ENCODE peak calls at places on chromosomes 2 and 18, in seven cellular contexts. One of them, this sample, is unnamed.

GRCh38 chr2:118697771-118698170 is 149.7 kb downstream of the EN1 start:
- DNase-seq in lung: no peak
- DNase-seq in astrocyte: peak; percentile 82
- DNase-seq in Peyer's patch: no peak
- DNase-seq in neuronal stem cell: no peak
- DNase-seq in NT2/D1: no peak
- DNase-seq in IMR-90: no peak
- DNase-seq in this sample: no peak

GRCh38 chr2:191347881-191348280 is 102.7 kb downstream of the MYO1B start:
- DNase-seq in Peyer's patch: no peak
- DNase-seq in NT2/D1: no peak
- DNase-seq in neuronal stem cell: no peak
- DNase-seq in lung: no peak
- DNase-seq in IMR-90: peak; percentile 84
- DNase-seq in astrocyte: peak; percentile 52
- DNase-seq in this sample: no peak

GRCh38 chr2:171999125-171999524 is 628 bp upstream of the METAP1D start:
- DNase-seq in lung: no peak
- DNase-seq in Peyer's patch: no peak
- DNase-seq in NT2/D1: no peak
- DNase-seq in neuronal stem cell: no peak
- DNase-seq in IMR-90: no peak
- DNase-seq in astrocyte: no peak
- DNase-seq in this sample: no peak

GRCh38 chr2:31997653-31998052 is 13.2 kb downstream of the MEMO1 start:
- DNase-seq in neuronal stem cell: no peak
- DNase-seq in NT2/D1: no peak
- DNase-seq in astrocyte: peak; percentile 57
- DNase-seq in Peyer's patch: no peak
- DNase-seq in IMR-90: no peak
- DNase-seq in lung: no peak
- DNase-seq in this sample: no peak

GRCh38 chr18:9707381-9708056 is 582 bp upstream of the RAB31 start:
- DNase-seq in astrocyte: no peak
- DNase-seq in lung: no peak
- DNase-seq in NT2/D1: no peak
- DNase-seq in neuronal stem cell: no peak
- DNase-seq in IMR-90: peak; percentile 45
- DNase-seq in Peyer's patch: no peak
- DNase-seq in this sample: no peak

GRCh38 chr2:181900007-181900651 is 8.6 kb downstream of the ITPRID2 start:
- DNase-seq in lung: no peak
- DNase-seq in astrocyte: no peak
- DNase-seq in NT2/D1: no peak
- DNase-seq in IMR-90: no peak
- DNase-seq in neuronal stem cell: no peak
- DNase-seq in Peyer's patch: no peak
- DNase-seq in this sample: peak; percentile 16

GRCh38 chr2:198308368-198308767 is 504.0 kb downstream of the PLCL1 start:
- DNase-seq in lung: no peak
- DNase-seq in IMR-90: no peak
- DNase-seq in Peyer's patch: no peak
- DNase-seq in astrocyte: no peak
- DNase-seq in neuronal stem cell: no peak
- DNase-seq in NT2/D1: no peak
- DNase-seq in this sample: no peak

GRCh38 chr2:33134764-33135560 is 188.2 kb downstream of the LTBP1 start:
- DNase-seq in neuronal stem cell: no peak
- DNase-seq in astrocyte: no peak
- DNase-seq in NT2/D1: no peak
- DNase-seq in Peyer's patch: no peak
- DNase-seq in lung: no peak
- DNase-seq in IMR-90: no peak
- DNase-seq in this sample: no peak

GRCh38 chr2:197873293-197873701 is 68.9 kb downstream of the PLCL1 start:
- DNase-seq in lung: no peak
- DNase-seq in astrocyte: peak; percentile 78
- DNase-seq in NT2/D1: peak; percentile 57
- DNase-seq in Peyer's patch: no peak
- DNase-seq in IMR-90: peak; percentile 83
- DNase-seq in neuronal stem cell: no peak
- DNase-seq in this sample: no peak

GRCh38 chr18:67385455-67385854 is 131.1 kb downstream of the DSEL start:
- DNase-seq in lung: no peak
- DNase-seq in NT2/D1: no peak
- DNase-seq in IMR-90: peak; percentile 47
- DNase-seq in astrocyte: peak; percentile 67
- DNase-seq in neuronal stem cell: no peak
- DNase-seq in Peyer's patch: no peak
- DNase-seq in this sample: no peak

GRCh38 chr2:55864351-55865084 is 59.1 kb downstream of the EFEMP1 start:
- DNase-seq in astrocyte: no peak
- DNase-seq in Peyer's patch: no peak
- DNase-seq in NT2/D1: no peak
- DNase-seq in IMR-90: no peak
- DNase-seq in lung: no peak
- DNase-seq in neuronal stem cell: no peak
- DNase-seq in this sample: no peak

GRCh38 chr18:71028285-71028762 is 739.5 kb downstream of the SOCS6 start:
- DNase-seq in neuronal stem cell: no peak
- DNase-seq in NT2/D1: no peak
- DNase-seq in lung: no peak
- DNase-seq in Peyer's patch: no peak
- DNase-seq in astrocyte: no peak
- DNase-seq in IMR-90: no peak
- DNase-seq in this sample: no peak

GRCh38 chr18:51196811-51197660 is 445 bp downstream of the MEX3C start:
- DNase-seq in neuronal stem cell: peak; percentile 14
- DNase-seq in NT2/D1: no peak
- DNase-seq in astrocyte: peak; percentile 42
- DNase-seq in Peyer's patch: peak; percentile 70
- DNase-seq in IMR-90: peak; percentile 51
- DNase-seq in lung: peak; percentile 50
- DNase-seq in this sample: no peak

GRCh38 chr2:181374741-181375675 is 82.2 kb upstream of the ITGA4 start:
- DNase-seq in astrocyte: peak; percentile 64
- DNase-seq in neuronal stem cell: no peak
- DNase-seq in Peyer's patch: no peak
- DNase-seq in lung: no peak
- DNase-seq in IMR-90: no peak
- DNase-seq in NT2/D1: no peak
- DNase-seq in this sample: no peak

GRCh38 chr2:180705551-180705950 is 274.9 kb upstream of the UBE2E3 start:
- DNase-seq in NT2/D1: no peak
- DNase-seq in Peyer's patch: no peak
- DNase-seq in lung: no peak
- DNase-seq in IMR-90: peak; percentile 25
- DNase-seq in astrocyte: no peak
- DNase-seq in neuronal stem cell: no peak
- DNase-seq in this sample: no peak

GRCh38 chr2:183967756-183968155 is 630.6 kb upstream of the ZNF804A start:
- DNase-seq in neuronal stem cell: no peak
- DNase-seq in IMR-90: no peak
- DNase-seq in astrocyte: no peak
- DNase-seq in NT2/D1: no peak
- DNase-seq in Peyer's patch: no peak
- DNase-seq in lung: no peak
- DNase-seq in this sample: no peak

GRCh38 chr2:233430091-233430490 is 75.8 kb downstream of the DGKD start:
- DNase-seq in Peyer's patch: peak; percentile 15
- DNase-seq in neuronal stem cell: no peak
- DNase-seq in IMR-90: peak; percentile 54
- DNase-seq in astrocyte: peak; percentile 20
- DNase-seq in lung: no peak
- DNase-seq in NT2/D1: no peak
- DNase-seq in this sample: no peak

GRCh38 chr2:233433029-233433428 is 78.7 kb downstream of the DGKD start:
- DNase-seq in NT2/D1: no peak
- DNase-seq in IMR-90: no peak
- DNase-seq in astrocyte: no peak
- DNase-seq in lung: no peak
- DNase-seq in Peyer's patch: no peak
- DNase-seq in neuronal stem cell: no peak
- DNase-seq in this sample: no peak

GRCh38 chr2:233428438-233428837 is 74.1 kb downstream of the DGKD start:
- DNase-seq in IMR-90: no peak
- DNase-seq in NT2/D1: no peak
- DNase-seq in astrocyte: no peak
- DNase-seq in lung: no peak
- DNase-seq in neuronal stem cell: no peak
- DNase-seq in Peyer's patch: peak; percentile 19
- DNase-seq in this sample: no peak

GRCh38 chr2:233429175-233429897 is 75.0 kb downstream of the DGKD start:
- DNase-seq in neuronal stem cell: no peak
- DNase-seq in Peyer's patch: peak; percentile 38
- DNase-seq in IMR-90: no peak
- DNase-seq in astrocyte: no peak
- DNase-seq in NT2/D1: no peak
- DNase-seq in lung: no peak
- DNase-seq in this sample: no peak

GRCh38 chr2:233430651-233431050 is 76.4 kb downstream of the DGKD start:
- DNase-seq in NT2/D1: no peak
- DNase-seq in Peyer's patch: no peak
- DNase-seq in IMR-90: no peak
- DNase-seq in lung: no peak
- DNase-seq in astrocyte: no peak
- DNase-seq in neuronal stem cell: no peak
- DNase-seq in this sample: no peak
- H3K27me3 ChIP-seq in NT2/D1: no peaks in the 10 kb centered on the region
- H3K27me3 ChIP-seq in Peyer's patch: no peaks in the 10 kb centered on the region
- H3K27me3 ChIP-seq in IMR-90: no peaks in the 10 kb centered on the region
- H3K27me3 ChIP-seq in lung: no peaks in the 10 kb centered on the region
- H3K27me3 ChIP-seq in astrocyte: no peaks in the 10 kb centered on the region
- H3K27me3 ChIP-seq in neuronal stem cell: no peaks in the 10 kb centered on the region
- H3K27me3 ChIP-seq in this sample: no peaks in the 10 kb centered on the region

GRCh38 chr18:7954229-7954628 is 387.1 kb downstream of the PTPRM start:
- DNase-seq in NT2/D1: no peak
- DNase-seq in neuronal stem cell: no peak
- DNase-seq in lung: no peak
- DNase-seq in Peyer's patch: no peak
- DNase-seq in astrocyte: peak; percentile 44
- DNase-seq in IMR-90: peak; percentile 61
- DNase-seq in this sample: no peak

GRCh38 chr18:7955175-7955574 is 388.1 kb downstream of the PTPRM start:
- DNase-seq in astrocyte: no peak
- DNase-seq in NT2/D1: no peak
- DNase-seq in Peyer's patch: no peak
- DNase-seq in neuronal stem cell: no peak
- DNase-seq in IMR-90: no peak
- DNase-seq in lung: no peak
- DNase-seq in this sample: no peak

GRCh38 chr18:7946724-7947377 is 379.7 kb downstream of the PTPRM start:
- DNase-seq in neuronal stem cell: no peak
- DNase-seq in lung: peak; percentile 36
- DNase-seq in NT2/D1: no peak
- DNase-seq in Peyer's patch: peak; percentile 81
- DNase-seq in astrocyte: peak; percentile 74
- DNase-seq in IMR-90: peak; percentile 89
- DNase-seq in this sample: no peak

GRCh38 chr18:7953085-7953958 is 386.2 kb downstream of the PTPRM start:
- DNase-seq in astrocyte: no peak
- DNase-seq in IMR-90: no peak
- DNase-seq in Peyer's patch: no peak
- DNase-seq in lung: no peak
- DNase-seq in neuronal stem cell: no peak
- DNase-seq in NT2/D1: no peak
- DNase-seq in this sample: no peak

DNA sequence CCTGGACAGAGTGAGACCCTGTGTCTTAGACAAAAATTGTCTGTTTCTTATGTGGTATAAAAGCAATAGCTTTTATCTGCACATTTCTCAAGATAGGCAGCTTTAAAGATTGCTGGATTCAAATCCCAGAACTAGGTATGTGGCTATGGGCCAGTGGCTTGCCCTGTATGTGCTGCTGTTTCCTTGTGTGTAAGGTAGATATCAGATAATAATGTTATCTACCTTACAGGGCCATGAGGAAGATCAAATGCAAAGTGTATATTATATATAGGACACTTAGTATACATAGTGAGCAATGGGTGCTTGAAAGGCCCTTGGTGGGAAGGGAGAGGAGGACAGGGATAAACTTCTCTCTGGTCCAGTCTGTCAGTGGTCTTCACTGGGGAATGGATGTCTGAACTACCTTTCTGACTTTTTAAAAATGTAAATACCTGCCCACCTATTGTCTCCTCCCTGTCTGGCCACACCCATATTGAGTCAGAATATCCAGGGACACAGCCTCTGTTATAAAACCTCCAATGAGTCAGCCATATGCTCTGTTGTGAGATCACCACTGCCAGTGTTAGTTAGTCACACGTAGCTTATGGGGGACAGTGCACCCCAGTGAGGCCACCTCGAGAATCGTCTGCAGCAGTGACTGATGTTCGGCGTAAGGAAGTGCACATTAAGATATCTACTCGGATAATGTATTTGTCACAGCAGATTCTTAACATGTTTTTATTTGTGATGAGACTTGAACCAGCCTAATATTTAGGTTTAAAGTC is 383.4 kb downstream of the PTPRM start:
- DNase-seq in lung: no peak
- DNase-seq in NT2/D1: no peak
- DNase-seq in astrocyte: peak; percentile 68
- DNase-seq in IMR-90: peak; percentile 74
- DNase-seq in Peyer's patch: peak; percentile 66
- DNase-seq in neuronal stem cell: no peak
- DNase-seq in this sample: no peak
- H3K4me1 ChIP-seq in lung: peaks cover 4% of the 10 kb centered on the region
- H3K4me1 ChIP-seq in NT2/D1: no peaks in the 10 kb centered on the region
- H3K4me1 ChIP-seq in astrocyte: peaks cover 32% of the 10 kb centered on the region
- H3K4me1 ChIP-seq in IMR-90: peaks cover 12% of the 10 kb centered on the region
- H3K4me1 ChIP-seq in Peyer's patch: no peaks in the 10 kb centered on the region
- H3K4me1 ChIP-seq in neuronal stem cell: no peaks in the 10 kb centered on the region
- H3K4me1 ChIP-seq in this sample: no peaks in the 10 kb centered on the region

DNA sequence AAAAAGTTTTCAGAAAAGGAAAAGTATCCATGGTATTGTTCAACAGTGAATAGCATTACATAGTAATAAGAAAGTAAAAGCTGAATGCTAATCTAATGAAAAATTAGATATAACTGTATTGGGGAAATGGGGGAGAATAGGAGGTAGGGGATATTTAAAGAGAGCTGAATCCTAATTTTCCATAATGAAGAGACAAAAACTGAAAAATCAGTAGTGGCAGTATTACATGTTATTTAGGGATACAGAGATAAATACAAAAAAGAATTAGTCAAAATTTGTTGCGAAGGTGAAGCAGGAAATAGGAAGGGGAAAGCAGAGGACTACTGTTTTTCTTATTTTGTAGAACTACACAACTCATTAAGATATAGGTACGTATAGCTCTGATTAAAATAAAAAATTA is 9.1 kb downstream of the TANK start:
- DNase-seq in lung: no peak
- DNase-seq in NT2/D1: no peak
- DNase-seq in Peyer's patch: no peak
- DNase-seq in IMR-90: no peak
- DNase-seq in astrocyte: no peak
- DNase-seq in neuronal stem cell: no peak
- DNase-seq in this sample: no peak
- H3K4me3 ChIP-seq in lung: no peak overlapping the region
- H3K4me3 ChIP-seq in NT2/D1: no peak overlapping the region
- H3K4me3 ChIP-seq in Peyer's patch: no peak overlapping the region
- H3K4me3 ChIP-seq in IMR-90: no peak overlapping the region
- H3K4me3 ChIP-seq in astrocyte: no peak overlapping the region
- H3K4me3 ChIP-seq in neuronal stem cell: no peak overlapping the region
- H3K4me3 ChIP-seq in this sample: peak overlapping the region; percentile 54

GRCh38 chr2:88127638-88127887 is 299 bp downstream of the FABP1 start:
- DNase-seq in astrocyte: no peak
- DNase-seq in lung: no peak
- DNase-seq in NT2/D1: no peak
- DNase-seq in Peyer's patch: peak; percentile 54
- DNase-seq in IMR-90: no peak
- DNase-seq in neuronal stem cell: no peak
- DNase-seq in this sample: no peak
- H3K27me3 ChIP-seq in astrocyte: peaks cover 2% of the 10 kb centered on the region
- H3K27me3 ChIP-seq in lung: no peaks in the 10 kb centered on the region
- H3K27me3 ChIP-seq in NT2/D1: no peaks in the 10 kb centered on the region
- H3K27me3 ChIP-seq in Peyer's patch: no peaks in the 10 kb centered on the region
- H3K27me3 ChIP-seq in IMR-90: peaks cover 7% of the 10 kb centered on the region
- H3K27me3 ChIP-seq in neuronal stem cell: no peaks in the 10 kb centered on the region
- H3K27me3 ChIP-seq in this sample: no peaks in the 10 kb centered on the region